ENCODE peak calls at places on chromosomes 4 and X, in eight cellular contexts. Y is esophagus squamous epithelium, D is ovary, P is A549, I is transverse colon, H is spleen, V is NB4, U is sigmoid colon. O is an unnamed sample.

GRCh38 chr4:89586864-89587263 is 250.1 kb downstream of the SNCA start:
- DNase-seq in Y (no peak), D (no peak), P (peak; percentile 1), I (no peak), H (no peak), V (peak; percentile 19), U (no peak), O (no peak)

GRCh38 chr4:3635090-3635820 is 103.0 kb upstream of the LRPAP1 start:
- DNase-seq in Y (no peak), D (no peak), P (no peak), I (no peak), H (peak; percentile 58), V (no peak), U (no peak), O (no peak)

GRCh38 chrX:85851418-85851817 is 195.9 kb downstream of the CHM start:
- DNase-seq in Y (no peak), D (no peak), P (peak; percentile 34), I (peak; percentile 26), H (peak; percentile 58), V (no peak), U (no peak), O (peak; percentile 28)

GRCh38 chr4:155608231-155608885 is 58.3 kb upstream of the GUCY1A1 start:
- DNase-seq in Y (no peak), D (no peak), P (no peak), I (no peak), H (no peak), V (no peak), U (no peak), O (no peak)

GRCh38 chrX:55127692-55128091 is 38.9 kb downstream of the PAGE2 start:
- DNase-seq in Y (no peak), D (no peak), P (no peak), I (no peak), H (no peak), V (peak; percentile 75), U (no peak), O (no peak)

GRCh38 chrX:148928803-148929202 is 428.4 kb downstream of the AFF2 start:
- DNase-seq in Y (no peak), D (no peak), P (no peak), I (no peak), H (no peak), V (peak; percentile 6), U (no peak), O (no peak)

GRCh38 chr4:48375651-48376291 is 34.4 kb downstream of the SLAIN2 start:
- DNase-seq in Y (no peak), D (no peak), P (peak; percentile 72), I (peak; percentile 71), H (no peak), V (peak; percentile 25), U (no peak), O (peak; percentile 31)

GRCh38 chrX:68826113-68826980 is 2.5 kb upstream of the EFNB1 start:
- DNase-seq in Y (no peak), D (no peak), P (no peak), I (no peak), H (no peak), V (no peak), U (peak; percentile 52), O (no peak)

GRCh38 chr4:182928061-182928460 is 10.9 kb upstream of the DCTD start:
- DNase-seq in Y (no peak), D (no peak), P (peak; percentile 11), I (no peak), H (no peak), V (peak; percentile 61), U (no peak), O (no peak)

GRCh38 chr4:113496698-113497097 is 264.8 kb downstream of the CAMK2D start:
- DNase-seq in Y (no peak), D (no peak), P (no peak), I (no peak), H (no peak), V (no peak), U (no peak), O (no peak)

GRCh38 chr4:6402566-6403399 is 69.6 kb downstream of the PPP2R2C start:
- DNase-seq in Y (no peak), D (no peak), P (no peak), I (no peak), H (no peak), V (peak; percentile 25), U (no peak), O (no peak)

GRCh38 chrX:121336831-121337421 is 289.5 kb downstream of the GLUD2 start:
- DNase-seq in Y (no peak), D (no peak), P (no peak), I (no peak), H (no peak), V (no peak), U (no peak), O (no peak)

GRCh38 chr4:8688908-8689445 is 96.4 kb downstream of the CPZ start:
- DNase-seq in Y (no peak), D (no peak), P (no peak), I (no peak), H (peak; percentile 56), V (no peak), U (peak; percentile 37), O (no peak)

GRCh38 chr4:1885414-1885813 is 14.2 kb downstream of the NSD2 start:
- DNase-seq in Y (no peak), D (no peak), P (no peak), I (no peak), H (no peak), V (no peak), U (no peak), O (no peak)

GRCh38 chr4:42136371-42136770 is 16.1 kb downstream of the BEND4 start:
- DNase-seq in Y (no peak), D (no peak), P (no peak), I (no peak), H (no peak), V (no peak), U (no peak), O (no peak)

GRCh38 chrX:40434947-40435346 is 145.8 kb upstream of the ATP6AP2 start:
- DNase-seq in Y (no peak), D (peak; percentile 50), P (no peak), I (no peak), H (no peak), V (peak; percentile 34), U (no peak), O (no peak)

GRCh38 chrX:24837966-24838365 is 144.2 kb downstream of the POLA1 start:
- DNase-seq in Y (no peak), D (no peak), P (no peak), I (no peak), H (no peak), V (no peak), U (no peak), O (no peak)

GRCh38 chrX:149151805-149152757 is 353.0 kb downstream of the IDS start:
- DNase-seq in Y (no peak), D (no peak), P (no peak), I (no peak), H (no peak), V (peak; percentile 14), U (no peak), O (no peak)

GRCh38 chrX:78652971-78653822 is 5.9 kb downstream of the RTL3 start:
- DNase-seq in Y (no peak), D (no peak), P (peak; percentile 48), I (no peak), H (no peak), V (peak; percentile 89), U (no peak), O (no peak)

GRCh38 chrX:20139966-20140365 is 1.7 kb downstream of the EIF1AX start:
- DNase-seq in Y (no peak), D (no peak), P (no peak), I (no peak), H (no peak), V (no peak), U (no peak), O (no peak)

GRCh38 chr4:6236816-6237390 is 32.7 kb upstream of the WFS1 start:
- DNase-seq in Y (no peak), D (no peak), P (no peak), I (no peak), H (peak; percentile 53), V (no peak), U (peak; percentile 38), O (no peak)

GRCh38 chrX:7083021-7083420 is 64.5 kb upstream of the STS start:
- DNase-seq in Y (no peak), D (no peak), P (no peak), I (no peak), H (no peak), V (no peak), U (no peak), O (no peak)
- H3K4me3 ChIP-seq in Y (no peak overlapping the region), D (no peak overlapping the region), P (no peak overlapping the region), I (no peak overlapping the region), H (peak overlapping the region; percentile 33), V (no peak overlapping the region), U (no peak overlapping the region), O (no peak overlapping the region)

GRCh38 chr4:119209586-119209985 is 2.9 kb upstream of the USP53 start:
- DNase-seq in Y (no peak), D (no peak), P (no peak), I (peak; percentile 20), H (no peak), V (no peak), U (no peak), O (no peak)

GRCh38 chr4:119210760-119211159 is 1.8 kb upstream of the USP53 start:
- DNase-seq in Y (no peak), D (no peak), P (peak; percentile 17), I (no peak), H (no peak), V (peak; percentile 51), U (no peak), O (no peak)

GRCh38 chr4:119211856-119212250 is 660 bp upstream of the USP53 start:
- DNase-seq in Y (no peak), D (no peak), P (no peak), I (no peak), H (no peak), V (no peak), U (no peak), O (no peak)

GRCh38 chr4:119212251-119212963 is at the start of gene USP53:
- DNase-seq in Y (peak; percentile 82), D (peak; percentile 99), P (peak; percentile 97), I (peak; percentile 99), H (peak; percentile 99), V (peak; percentile 96), U (peak; percentile 99), O (peak; percentile 99)

GRCh38 chr4:119212964-119213606 is 572 bp downstream of the USP53 start:
- DNase-seq in Y (peak; percentile 39), D (peak; percentile 84), P (peak; percentile 91), I (peak; percentile 85), H (peak; percentile 94), V (peak; percentile 95), U (peak; percentile 95), O (peak; percentile 85)
- TF ChIP-seq POLR2A in Y (no peak), D (no peak), P (no peak), I (no peak), H (no peak), V (peak; percentile 0), U (no peak), O (peak; percentile 6)

GRCh38 chrX:71214604-71215334 is 8.3 kb upstream of the GJB1 start:
- DNase-seq in Y (no peak), D (no peak), P (no peak), I (peak; percentile 85), H (no peak), V (no peak), U (no peak), O (peak; percentile 70)
- H3K4me3 ChIP-seq in Y (no peak overlapping the region), D (no peak overlapping the region), P (no peak overlapping the region), I (no peak overlapping the region), H (no peak overlapping the region), V (no peak overlapping the region), U (no peak overlapping the region), O (peak overlapping the region; percentile 35)

DNA sequence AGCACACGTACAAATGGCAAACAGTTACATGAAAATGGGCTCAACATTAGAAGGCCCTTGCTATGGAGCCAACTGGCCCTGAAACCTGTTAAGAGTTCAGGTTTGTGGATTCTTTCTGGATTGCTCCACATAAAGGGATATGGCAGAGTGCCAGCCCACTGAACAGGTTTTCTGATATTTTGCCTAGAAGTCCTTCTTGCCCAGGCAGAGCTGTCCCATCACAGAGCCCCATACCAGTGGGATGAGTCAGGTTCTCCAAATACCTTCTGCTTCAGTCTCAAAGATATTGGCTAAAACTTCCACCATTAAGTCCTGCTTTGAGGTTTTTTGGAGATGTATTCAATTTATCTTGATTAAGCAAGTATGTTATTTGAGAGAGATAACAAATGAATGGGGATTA is 146.8 kb upstream of the IL1RAPL2 start:
- DNase-seq in Y (no peak), D (no peak), P (no peak), I (no peak), H (no peak), V (no peak), U (no peak), O (no peak)
- TF ChIP-seq POLR2A in Y (no peak), D (no peak), P (no peak), I (no peak), H (no peak), V (no peak), U (no peak), O (no peak)

O was measured in stomach.